ENCODE peak calls at places on chromosome 14, in nine cellular contexts. R is A549, F is gastrocnemius medialis, B is heart left ventricle, E is K562, Z is right lobe of liver, T is HCT116, M is GM12878, G is upper lobe of left lung. N is an unnamed sample.

GRCh38 chr14:96038558-96038919 is 623 bp upstream of the C14orf132 start:
- ATAC-seq in B (no peak), F (no peak), G (peak; percentile 3), M (no peak), Z (no peak), T (peak; percentile 1), E (no peak), R (peak; percentile 42), N (peak; percentile 0)

GRCh38 chr14:56244138-56244789 is 126.1 kb downstream of the PELI2 start:
- ATAC-seq in R (peak; percentile 79), B (no peak), E (no peak), M (no peak), G (peak; percentile 51), T (no peak), Z (no peak), F (no peak), N (no peak)

GRCh38 chr14:54686219-54686870 is 119.4 kb downstream of the SAMD4A start:
- ATAC-seq in R (no peak), Z (peak; percentile 38), T (no peak), G (peak; percentile 72), B (peak; percentile 48), F (peak; percentile 70), E (no peak), M (no peak), N (peak; percentile 65)

GRCh38 chr14:23025181-23025788 is 9.4 kb downstream of the PSMB5 start:
- ATAC-seq in M (peak; percentile 52), Z (no peak), B (peak; percentile 19), F (no peak), E (peak; percentile 30), G (no peak), R (no peak), T (peak; percentile 40), N (no peak)

GRCh38 chr14:59251811-59252771 is 63.6 kb downstream of the DAAM1 start:
- ATAC-seq in T (no peak), F (no peak), B (no peak), G (no peak), Z (no peak), E (no peak), M (no peak), R (no peak), N (no peak)

GRCh38 chr14:52856139-52856538 is 64.7 kb upstream of the GNPNAT1 start:
- ATAC-seq in M (no peak), B (no peak), G (no peak), T (no peak), Z (no peak), R (no peak), E (no peak), F (no peak), N (no peak)

GRCh38 chr14:63737582-63738006 is 9.7 kb upstream of the SGPP1 start:
- ATAC-seq in T (no peak), E (no peak), F (no peak), M (peak; percentile 98), B (no peak), Z (no peak), G (no peak), R (no peak), N (no peak)

GRCh38 chr14:77659822-77660221 is 43.4 kb upstream of the SPTLC2 start:
- ATAC-seq in T (no peak), F (no peak), B (peak; percentile 31), Z (peak; percentile 36), R (no peak), G (peak; percentile 60), E (no peak), M (no peak), N (no peak)

GRCh38 chr14:93044601-93045000 is 71.1 kb downstream of the ITPK1 start:
- ATAC-seq in Z (no peak), B (peak; percentile 1), F (no peak), T (no peak), E (peak; percentile 52), R (no peak), M (peak; percentile 81), G (peak; percentile 54), N (no peak)

GRCh38 chr14:93045211-93045674 is 70.5 kb downstream of the ITPK1 start:
- ATAC-seq in G (no peak), F (no peak), E (peak; percentile 63), Z (no peak), T (no peak), M (peak; percentile 18), B (no peak), R (no peak), N (no peak)

GRCh38 chr14:93044116-93044515 is 71.6 kb downstream of the ITPK1 start:
- ATAC-seq in Z (no peak), E (no peak), F (no peak), R (no peak), G (no peak), M (no peak), B (no peak), T (peak; percentile 25), N (no peak)

GRCh38 chr14:93041830-93042229 is 73.9 kb downstream of the ITPK1 start:
- ATAC-seq in T (no peak), Z (no peak), F (no peak), R (no peak), G (no peak), M (no peak), E (no peak), B (no peak), N (no peak)

DNA sequence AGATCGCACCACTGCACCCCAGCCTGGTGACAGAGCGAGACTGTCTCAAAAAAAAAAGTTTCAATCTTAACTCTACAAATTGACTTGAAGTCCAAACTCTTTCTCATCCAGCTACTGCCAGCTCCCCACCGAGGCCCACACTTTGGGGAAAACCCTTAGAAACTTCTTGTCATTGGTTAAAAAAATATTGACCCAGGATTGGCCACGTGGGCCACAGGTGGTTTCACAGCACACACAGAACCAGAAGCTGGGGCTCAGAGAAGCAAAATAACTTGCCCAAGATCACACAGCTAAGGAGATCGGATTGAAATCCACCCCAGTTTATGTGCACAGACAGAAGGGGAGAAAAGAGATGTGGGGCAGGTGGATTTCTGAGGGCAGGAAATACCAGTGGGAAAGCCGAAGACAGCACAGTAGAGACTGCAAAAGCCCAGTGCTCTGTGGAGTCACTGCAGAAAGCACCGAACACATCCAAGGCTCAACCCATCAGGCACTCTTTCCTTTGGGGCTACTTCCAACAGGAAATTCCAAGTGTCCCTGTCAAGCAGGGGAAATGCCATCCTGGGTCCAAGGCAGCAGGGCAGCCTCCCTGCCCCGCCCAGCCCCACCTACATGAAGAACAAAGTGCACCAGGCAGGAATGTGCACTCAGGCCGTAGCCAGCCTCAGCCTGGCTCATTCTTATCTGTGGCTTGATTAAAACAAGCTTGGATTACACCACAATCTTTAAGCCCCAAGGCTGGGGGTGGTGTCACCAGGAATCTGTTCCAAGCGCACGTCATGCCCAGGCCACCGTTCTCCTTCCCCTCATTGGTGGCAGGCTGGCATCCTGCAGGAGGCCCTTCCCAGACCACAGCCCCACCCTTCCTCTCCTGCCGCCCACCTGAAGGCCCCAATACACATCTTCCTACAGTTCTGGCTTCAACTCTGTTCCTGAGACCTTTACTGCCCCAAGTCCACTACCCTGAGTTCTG is 72.5 kb downstream of the ITPK1 start:
- ATAC-seq in T (peak; percentile 86), B (peak; percentile 84), R (peak; percentile 92), G (peak; percentile 64), F (peak; percentile 67), Z (peak; percentile 94), E (no peak), M (peak; percentile 52), N (peak; percentile 33)
- TF ChIP-seq POLR2A in T (no peak), B (no peak), R (peak; percentile 30), G (no peak), F (no peak), Z (no peak), E (no peak), M (no peak), N (no peak)

DNA sequence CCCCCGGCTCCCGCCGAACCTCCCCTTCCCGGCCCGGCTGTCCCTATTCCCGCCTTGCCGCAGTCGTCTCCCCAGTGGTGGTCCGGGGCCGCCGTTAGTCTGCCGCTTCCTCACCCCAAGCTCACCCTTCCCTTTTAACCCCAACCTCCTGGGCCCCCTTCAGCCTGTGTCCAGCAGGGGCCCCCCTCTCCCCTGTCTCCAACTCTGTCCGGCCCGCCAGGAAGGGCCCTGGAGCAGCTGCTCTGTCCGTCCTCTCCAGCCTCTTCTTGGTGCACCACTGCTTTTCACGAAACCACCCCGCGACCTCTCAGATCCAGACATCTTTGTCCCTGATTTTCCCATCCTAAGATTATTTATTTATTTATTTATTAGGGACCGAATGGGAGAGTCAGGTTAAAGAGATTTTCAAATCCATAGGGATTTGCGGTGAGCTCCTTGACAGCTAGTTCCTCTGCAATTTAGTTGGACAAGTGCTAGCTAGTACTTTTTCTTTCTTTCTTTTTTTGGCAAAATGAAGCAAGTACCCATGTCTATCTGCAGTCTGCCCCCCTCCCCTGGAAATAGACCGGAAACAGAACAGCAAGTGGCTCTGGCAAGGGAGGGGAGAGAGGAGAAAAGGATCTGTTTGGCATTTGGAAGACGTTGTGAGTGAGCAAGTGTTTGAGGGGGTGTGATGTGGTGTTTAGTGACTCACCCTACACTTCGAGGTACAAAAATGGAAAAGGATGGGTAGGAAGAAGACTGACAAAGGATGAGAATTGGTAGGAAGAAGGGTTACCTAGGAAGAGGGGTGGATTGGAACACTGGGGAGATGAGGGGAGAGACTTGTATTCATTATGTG is 632 bp downstream of the UBR7 start:
- ATAC-seq in M (peak; percentile 67), G (peak; percentile 84), T (peak; percentile 71), R (peak; percentile 91), Z (peak; percentile 65), B (peak; percentile 82), E (peak; percentile 86), F (peak; percentile 48), N (peak; percentile 53)
- TF ChIP-seq POLR2A in M (no peak), G (no peak), T (no peak), R (no peak), Z (no peak), B (no peak), E (no peak), F (no peak), N (no peak)

DNA sequence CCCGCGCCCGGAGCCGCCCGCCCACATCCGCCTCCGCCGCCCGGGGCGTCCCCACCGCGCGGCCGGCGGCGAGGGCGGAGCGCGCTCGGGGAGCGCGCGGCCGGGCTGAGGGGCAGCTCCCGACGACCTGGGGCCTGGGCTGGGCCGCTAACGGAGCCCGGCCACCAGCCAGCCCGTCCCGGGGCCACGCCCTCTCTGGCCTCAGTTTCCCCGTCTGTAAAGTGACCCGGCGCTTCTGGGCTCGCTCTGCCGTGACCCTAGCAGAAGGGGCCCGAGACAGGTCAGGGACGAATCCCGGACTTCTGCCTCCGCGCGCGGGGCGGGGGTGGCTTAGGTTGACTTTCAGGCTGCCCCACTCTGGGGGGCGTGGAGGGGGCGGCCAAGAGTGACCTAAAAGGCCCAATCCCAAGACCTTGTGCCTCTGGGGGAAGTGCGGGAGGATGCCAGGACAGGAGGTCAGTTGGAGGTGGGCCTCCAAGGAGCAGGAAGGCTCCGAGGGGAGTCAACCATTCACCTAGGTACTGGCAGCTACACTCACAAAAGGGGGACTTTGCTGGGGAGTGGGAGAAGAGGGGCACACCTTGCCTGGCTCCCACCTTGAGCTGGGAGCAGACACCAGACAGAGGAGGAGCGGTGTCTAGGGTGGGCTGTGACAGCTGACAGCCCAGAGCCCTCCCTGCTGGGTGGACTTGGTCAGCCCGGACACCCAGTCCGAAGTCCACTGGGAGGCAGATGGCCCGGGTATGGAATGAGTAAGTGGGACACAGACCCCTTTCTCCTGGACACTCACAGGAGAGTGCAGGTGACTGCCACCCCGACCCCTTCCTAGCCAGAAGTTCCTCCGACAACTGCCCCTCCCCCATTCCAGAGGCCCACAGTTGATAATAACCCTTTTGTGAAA is 483 bp upstream of the AKT1 start:
- ATAC-seq in F (no peak), B (peak; percentile 48), M (peak; percentile 57), T (peak; percentile 66), Z (peak; percentile 37), R (peak; percentile 26), E (peak; percentile 55), G (peak; percentile 69), N (peak; percentile 73)
- TF ChIP-seq POLR2A in F (peak; percentile 86), B (peak; percentile 86), M (peak; percentile 75), T (peak; percentile 57), Z (peak; percentile 87), R (peak; percentile 80), E (peak; percentile 60), G (peak; percentile 83), N (peak; percentile 81)

DNA sequence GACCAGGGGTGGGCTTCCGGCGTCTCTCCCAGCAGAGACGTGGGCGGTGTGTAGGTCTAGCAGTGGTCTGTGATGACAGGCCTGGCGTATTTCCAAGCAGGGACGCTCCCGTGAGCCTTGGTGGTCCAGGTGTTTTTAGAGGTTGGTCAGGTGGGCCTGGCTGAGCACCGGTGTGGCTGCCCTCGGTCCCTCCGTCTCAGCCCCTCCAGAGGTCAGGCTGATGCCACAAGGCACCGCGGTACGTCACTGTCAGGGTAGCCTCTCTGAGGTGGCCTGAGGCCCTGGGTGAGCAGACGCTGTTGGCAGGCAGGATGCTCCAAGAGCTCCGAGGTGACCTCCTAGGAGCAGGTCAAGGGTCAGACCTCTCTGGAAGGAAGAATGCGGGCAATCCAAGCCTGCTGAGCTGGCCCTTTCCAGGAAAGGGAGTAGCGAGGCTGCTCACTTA is 13.6 kb downstream of the MTA1 start:
- ATAC-seq in T (peak; percentile 6), R (no peak), B (no peak), Z (peak; percentile 40), E (peak; percentile 33), M (no peak), F (no peak), G (no peak), N (no peak)
- TF ChIP-seq POLR2A in T (no peak), R (no peak), B (no peak), Z (no peak), E (no peak), M (peak; percentile 48), F (no peak), G (no peak), N (no peak)

N was measured in gastroesophageal sphincter.